ENCODE peak calls at places on chromosomes 1 and 21, in ten cellular contexts. T is pancreas; E is foreskin fibroblast; L is activated CD4-positive, CD25-positive, alpha-beta regulatory T cell treated with anti-CD3 and anti-CD28 coated beads, Interleukin-2, amount 50 U/mL, for 16 hours; Y is CD4-positive, CD25-positive, alpha-beta regulatory T cell; R is GM03348; P is hypothalamus; S is skeletal muscle cell; B is NCI-H2081; O is Ammon's horn. Q is an unnamed sample.

GRCh38 chr1:84603941-84604830 is 29.9 kb upstream of the CTBS start:
- DNase-seq in R (peak), E (peak), P (no peak), S (peak), B (no peak), L (no peak), Y (no peak), T (no peak), O (peak), Q (peak)

GRCh38 chr1:156880473-156880872 is 13.0 kb upstream of the PEAR1 start:
- DNase-seq in T (no peak), S (no peak), R (no peak), L (no peak), P (no peak), E (no peak), Y (no peak), O (no peak), B (no peak), Q (no peak)

GRCh38 chr1:235883261-235883927 is 16.7 kb upstream of the LYST start:
- DNase-seq in R (peak), P (peak), T (peak), L (no peak), S (peak), Y (no peak), O (peak), E (peak), B (peak), Q (no peak)

GRCh38 chr1:156571959-156572662 is at the start of gene IQGAP3:
- DNase-seq in B (peak), S (peak), Y (peak), O (peak), E (peak), R (peak), T (peak), L (peak), P (peak), Q (no peak)

GRCh38 chr1:244451951-244452795 is 464 bp upstream of the ADSS2 start:
- DNase-seq in S (peak), B (peak), L (peak), R (peak), Y (peak), E (peak), O (peak), P (peak), T (peak), Q (peak)

GRCh38 chr21:18030248-18030647 is 211.1 kb upstream of the C21orf91 start:
- DNase-seq in P (no peak), L (no peak), T (no peak), Y (no peak), E (no peak), O (no peak), R (no peak), S (no peak), B (no peak), Q (peak)

GRCh38 chr1:47175227-47175934 is 14.5 kb downstream of the PDZK1IP1 start:
- DNase-seq in O (peak), R (peak), P (peak), B (peak), E (peak), T (no peak), L (no peak), Y (peak), S (peak), Q (peak)

GRCh38 chr1:9705337-9706098 is 54.0 kb downstream of the PIK3CD start:
- DNase-seq in R (peak), S (no peak), L (no peak), O (no peak), P (no peak), T (no peak), E (peak), B (no peak), Y (no peak), Q (no peak)

GRCh38 chr1:10651377-10651776 is 145.1 kb downstream of the CASZ1 start:
- DNase-seq in E (no peak), Y (no peak), O (no peak), T (no peak), P (no peak), R (no peak), S (no peak), B (no peak), L (no peak), Q (no peak)

GRCh38 chr1:17090844-17091243 is 28.4 kb downstream of the PADI2 start:
- DNase-seq in P (no peak), O (no peak), L (no peak), B (no peak), R (no peak), Y (no peak), S (no peak), T (peak), E (no peak), Q (no peak)

GRCh38 chr1:168285419-168285790 is 4.7 kb downstream of the TBX19 start:
- DNase-seq in Y (no peak), P (no peak), B (no peak), L (no peak), O (no peak), E (no peak), R (no peak), S (no peak), T (no peak), Q (peak)

GRCh38 chr1:114510235-114511047 is 562 bp downstream of the TRIM33 start:
- DNase-seq in O (peak), P (peak), R (peak), E (peak), L (peak), B (peak), T (peak), Y (peak), S (no peak), Q (no peak)

GRCh38 chr21:36551731-36552457 is 72.0 kb upstream of the CLDN14 start:
- DNase-seq in O (no peak), L (no peak), P (no peak), T (no peak), E (peak), R (peak), S (peak), Y (no peak), B (no peak), Q (no peak)

GRCh38 chr21:16992448-16992847 is 520.4 kb upstream of the CXADR start:
- DNase-seq in P (no peak), O (no peak), E (no peak), R (no peak), L (no peak), S (no peak), B (no peak), T (no peak), Y (no peak), Q (peak)

GRCh38 chr1:233431753-233432403 is 104.4 kb downstream of the MAP3K21 start:
- DNase-seq in S (no peak), B (no peak), E (no peak), T (no peak), P (no peak), L (no peak), O (no peak), Y (no peak), R (no peak), Q (no peak)

GRCh38 chr1:1200876-1201810 is 5.2 kb downstream of the TNFRSF18 start:
- DNase-seq in R (peak), E (peak), L (peak), T (peak), S (no peak), O (no peak), Y (peak), P (no peak), B (no peak), Q (no peak)

GRCh38 chr1:167905182-167905581 is 8.8 kb downstream of the ADCY10 start:
- DNase-seq in S (peak), E (peak), R (no peak), P (no peak), B (peak), T (no peak), O (no peak), Y (no peak), L (no peak), Q (peak)

GRCh38 chr1:12144236-12144635 is 22.6 kb upstream of the TNFRSF1B start:
- DNase-seq in O (no peak), S (no peak), L (no peak), R (no peak), T (no peak), P (no peak), E (no peak), Y (no peak), B (no peak), Q (no peak)

GRCh38 chr1:167489581-167490340 is 28.6 kb downstream of the CD247 start:
- DNase-seq in L (no peak), O (no peak), P (no peak), R (no peak), Y (peak), B (no peak), E (no peak), T (no peak), S (no peak), Q (no peak)

GRCh38 chr1:226912587-226913176 is 27.4 kb upstream of the COQ8A start:
- DNase-seq in T (peak), E (peak), O (peak), B (no peak), Y (peak), R (peak), L (no peak), P (peak), S (no peak), Q (no peak)

GRCh38 chr1:1433804-1434130 is 1.7 kb upstream of the VWA1 start:
- DNase-seq in S (no peak), P (no peak), Y (no peak), L (no peak), B (no peak), T (peak), R (peak), E (peak), O (no peak), Q (no peak)

GRCh38 chr1:21781971-21782867 is 730 bp downstream of the USP48 start:
- DNase-seq in T (no peak), R (peak), B (peak), S (no peak), O (peak), E (peak), L (peak), Y (peak), P (peak), Q (peak)

GRCh38 chr1:89383185-89383584 is 19.3 kb downstream of the GBP6 start:
- DNase-seq in O (no peak), T (peak), L (no peak), B (no peak), R (no peak), Y (no peak), P (no peak), S (no peak), E (no peak), Q (no peak)

GRCh38 chr21:46509760-46510159 is 51.1 kb downstream of the DIP2A start:
- DNase-seq in Y (no peak), L (no peak), E (no peak), R (peak), T (no peak), P (no peak), O (no peak), S (peak), B (peak), Q (no peak)

Q was measured in Jurkat, Clone E6-1.